ENCODE peak calls at places on chromosome 10, in eight cellular contexts. Q is suprapubic skin, U is uterus, X is spleen, P is IMR-90, K is ovary, R is testis, J is sigmoid colon. W is an unnamed sample. For H3K9me3, the result is how much of the 10 kb centered on the place peaks cover.

GRCh38 chr10:112981553-112981952 is 31.5 kb downstream of the TCF7L2 start:
- DNase-seq in Q (no peak), U (no peak), X (no peak), P (no peak), K (no peak), R (no peak), J (peak), W (no peak)

GRCh38 chr10:84308481-84309304 is 19.7 kb upstream of the CCSER2 start:
- DNase-seq in Q (no peak), U (no peak), X (no peak), P (peak), K (no peak), R (no peak), J (no peak), W (peak)

GRCh38 chr10:119491941-119492340 is 50.6 kb downstream of the RGS10 start:
- DNase-seq in Q (no peak), U (no peak), X (no peak), P (no peak), K (no peak), R (no peak), J (no peak), W (no peak)

GRCh38 chr10:32981760-32982159 is 23.7 kb upstream of the ITGB1 start:
- DNase-seq in Q (no peak), U (peak), X (peak), P (peak), K (no peak), R (no peak), J (no peak), W (peak)

GRCh38 chr10:123962756-123963469 is 71.3 kb upstream of the CPXM2 start:
- DNase-seq in Q (no peak), U (no peak), X (no peak), P (no peak), K (no peak), R (no peak), J (peak), W (no peak)

GRCh38 chr10:101018600-101019439 is 12.1 kb downstream of the PDZD7 start:
- DNase-seq in Q (peak), U (peak), X (peak), P (peak), K (peak), R (peak), J (no peak), W (peak)

GRCh38 chr10:99595770-99596465 is 24.3 kb downstream of the SLC25A28 start:
- DNase-seq in Q (no peak), U (no peak), X (no peak), P (no peak), K (no peak), R (no peak), J (no peak), W (no peak)

GRCh38 chr10:89295597-89295996 is 6.2 kb upstream of the IFIT2 start:
- DNase-seq in Q (no peak), U (no peak), X (no peak), P (peak), K (no peak), R (no peak), J (no peak), W (no peak)

GRCh38 chr10:132407243-132407746 is 10.3 kb downstream of the PWWP2B start:
- DNase-seq in Q (no peak), U (no peak), X (no peak), P (no peak), K (no peak), R (peak), J (no peak), W (peak)

GRCh38 chr10:114261116-114261515 is 22.1 kb downstream of the VWA2 start:
- DNase-seq in Q (no peak), U (no peak), X (no peak), P (peak), K (no peak), R (no peak), J (no peak), W (no peak)

DNA sequence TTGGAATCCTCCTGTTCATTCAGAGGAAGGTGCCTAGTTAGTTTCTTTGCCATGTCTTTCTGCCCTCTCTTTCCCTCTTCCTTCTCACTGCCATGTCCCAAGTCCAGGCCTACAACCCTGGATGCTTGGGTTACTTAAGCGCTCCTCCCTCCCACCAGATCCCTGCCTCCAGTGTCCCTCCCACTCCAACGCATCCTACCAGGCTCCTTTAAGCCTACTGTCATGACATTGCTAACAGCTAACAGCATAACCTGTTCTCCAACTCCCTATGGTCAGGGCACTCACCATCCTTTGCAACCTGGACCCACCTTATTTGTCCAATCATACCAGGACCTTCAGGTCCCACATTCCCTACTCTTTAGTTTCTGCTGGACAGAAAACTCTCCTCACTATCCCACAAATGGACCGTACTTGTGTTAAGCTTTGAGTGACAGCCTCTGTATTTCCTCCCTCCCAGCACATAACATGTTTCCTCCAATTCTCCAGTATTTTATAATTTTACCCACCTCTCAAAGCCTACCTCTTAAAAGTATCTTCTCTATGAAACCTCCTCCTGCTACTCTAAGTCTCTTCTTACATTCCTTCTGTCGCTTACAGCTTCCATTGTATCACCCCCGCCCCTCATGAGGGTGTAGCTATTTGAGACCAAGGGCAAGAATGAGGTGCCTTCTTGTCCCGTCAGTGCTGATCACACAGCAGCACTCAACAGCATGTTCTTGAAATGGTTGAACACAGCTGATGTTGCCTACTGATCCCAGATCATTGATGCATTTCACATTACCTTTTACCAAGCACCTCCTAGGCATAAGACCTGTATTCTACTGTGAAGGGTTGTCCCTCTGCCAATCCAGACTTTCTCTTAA is 1.7 kb downstream of the BLNK start:
- DNase-seq in Q (no peak), U (no peak), X (no peak), P (no peak), K (no peak), R (no peak), J (no peak), W (no peak)
- H3K27ac ChIP-seq in Q (no peak), U (no peak), X (peak), P (no peak), K (no peak), R (no peak), J (no peak), W (no peak)

GRCh38 chr10:72979709-72980108 is 25.1 kb upstream of the PLA2G12B start:
- DNase-seq in Q (no peak), U (no peak), X (no peak), P (no peak), K (no peak), R (no peak), J (no peak), W (no peak)
- H3K9me3 ChIP-seq in Q (under half), U (under half), X (half or more), P (under half), K (under half), R (under half), J (under half), W (under half)

GRCh38 chr10:95655571-95656290 is 780 bp downstream of the ALDH18A1 start:
- DNase-seq in Q (no peak), U (no peak), X (no peak), P (peak), K (no peak), R (no peak), J (no peak), W (no peak)
- TF ChIP-seq POLR2A in Q (no peak), U (no peak), X (no peak), P (peak), K (no peak), R (no peak), J (no peak), W (no peak)

GRCh38 chr10:60433684-60434083 is 44.0 kb upstream of the ANK3 start:
- DNase-seq in Q (no peak), U (no peak), X (no peak), P (peak), K (no peak), R (no peak), J (no peak), W (no peak)
- H3K27ac ChIP-seq in Q (no peak), U (no peak), X (peak), P (no peak), K (no peak), R (no peak), J (peak), W (no peak)

GRCh38 chr10:31466313-31466712 is 147.3 kb downstream of the ZEB1 start:
- DNase-seq in Q (no peak), U (no peak), X (no peak), P (no peak), K (no peak), R (no peak), J (no peak), W (no peak)

GRCh38 chr10:31467791-31468535 is 148.9 kb downstream of the ZEB1 start:
- DNase-seq in Q (peak), U (no peak), X (no peak), P (no peak), K (peak), R (peak), J (no peak), W (peak)

GRCh38 chr10:31460242-31460641 is 141.2 kb downstream of the ZEB1 start:
- DNase-seq in Q (no peak), U (no peak), X (no peak), P (no peak), K (no peak), R (no peak), J (no peak), W (no peak)

GRCh38 chr10:31468536-31468859 is 149.5 kb downstream of the ZEB1 start:
- DNase-seq in Q (no peak), U (no peak), X (no peak), P (no peak), K (no peak), R (no peak), J (no peak), W (no peak)

GRCh38 chr10:31464552-31464951 is 145.5 kb downstream of the ZEB1 start:
- DNase-seq in Q (no peak), U (no peak), X (no peak), P (no peak), K (no peak), R (no peak), J (no peak), W (no peak)
- H3K9me3 ChIP-seq in Q (under half), U (under half), X (under half), P (under half), K (under half), R (under half), J (under half), W (under half)

GRCh38 chr10:88152720-88153119 is 289.3 kb downstream of the PTEN start:
- DNase-seq in Q (peak), U (no peak), X (no peak), P (peak), K (no peak), R (no peak), J (no peak), W (no peak)
- TF ChIP-seq POLR2A in Q (no peak), U (no peak), X (no peak), P (peak), K (no peak), R (no peak), J (no peak), W (no peak)

GRCh38 chr10:36172574-36172973 is 530.5 kb upstream of the FZD8 start:
- DNase-seq in Q (no peak), U (no peak), X (no peak), P (peak), K (no peak), R (no peak), J (no peak), W (peak)

GRCh38 chr10:36173364-36173763 is 531.3 kb upstream of the FZD8 start:
- DNase-seq in Q (no peak), U (no peak), X (no peak), P (no peak), K (no peak), R (no peak), J (no peak), W (no peak)

GRCh38 chr10:36172054-36172531 is 530.0 kb upstream of the FZD8 start:
- DNase-seq in Q (no peak), U (no peak), X (no peak), P (peak), K (no peak), R (no peak), J (no peak), W (no peak)

GRCh38 chr10:36170943-36171501 is 528.9 kb upstream of the FZD8 start:
- DNase-seq in Q (no peak), U (no peak), X (no peak), P (no peak), K (no peak), R (no peak), J (no peak), W (no peak)

GRCh38 chr10:36171546-36171945 is 529.5 kb upstream of the FZD8 start:
- DNase-seq in Q (no peak), U (no peak), X (no peak), P (no peak), K (no peak), R (no peak), J (no peak), W (no peak)
- H3K27ac ChIP-seq in Q (no peak), U (no peak), X (no peak), P (peak), K (no peak), R (no peak), J (peak), W (no peak)

W was measured in heart left ventricle.